ENCODE peak calls at places on chromosomes 3 and 15, in four cellular contexts. One of them, this sample, is unnamed.

GRCh38 chr3:190225186-190225692 is 97.0 kb downstream of the CLDN1 start:
- DNase-seq in A549: peak; percentile 46
- DNase-seq in fibroblast of lung: peak; percentile 57
- DNase-seq in IMR-90: peak; percentile 42
- DNase-seq in this sample: no peak

GRCh38 chr15:66611257-66612053 is 45.7 kb upstream of the LCTL start:
- DNase-seq in IMR-90: no peak
- DNase-seq in fibroblast of lung: no peak
- DNase-seq in A549: no peak
- DNase-seq in this sample: no peak

GRCh38 chr3:123229145-123229544 is 27.4 kb downstream of the SEC22A start:
- DNase-seq in fibroblast of lung: peak; percentile 23
- DNase-seq in A549: peak; percentile 25
- DNase-seq in IMR-90: peak; percentile 2
- DNase-seq in this sample: no peak

GRCh38 chr3:120057626-120058025 is 36.6 kb downstream of the GSK3B start:
- DNase-seq in fibroblast of lung: no peak
- DNase-seq in A549: no peak
- DNase-seq in IMR-90: no peak
- DNase-seq in this sample: no peak

GRCh38 chr15:76553102-76553501 is 216.5 kb downstream of the ISL2 start:
- DNase-seq in A549: no peak
- DNase-seq in IMR-90: no peak
- DNase-seq in fibroblast of lung: no peak
- DNase-seq in this sample: no peak

GRCh38 chr15:76514292-76514691 is 177.7 kb downstream of the ISL2 start:
- DNase-seq in fibroblast of lung: no peak
- DNase-seq in A549: no peak
- DNase-seq in IMR-90: no peak
- DNase-seq in this sample: no peak

GRCh38 chr3:82509106-82509842 is 747.8 kb upstream of the GBE1 start:
- DNase-seq in A549: no peak
- DNase-seq in fibroblast of lung: no peak
- DNase-seq in IMR-90: no peak
- DNase-seq in this sample: no peak

GRCh38 chr3:143693506-143693905 is 154.8 kb downstream of the SLC9A9 start:
- DNase-seq in A549: no peak
- DNase-seq in IMR-90: no peak
- DNase-seq in fibroblast of lung: no peak
- DNase-seq in this sample: no peak

GRCh38 chr3:125322166-125322565 is 53.0 kb downstream of the ZNF148 start:
- DNase-seq in fibroblast of lung: peak; percentile 96
- DNase-seq in IMR-90: peak; percentile 86
- DNase-seq in A549: no peak
- DNase-seq in this sample: peak; percentile 16

GRCh38 chr15:47795864-47796263 is 78.6 kb downstream of the SEMA6D start:
- DNase-seq in A549: no peak
- DNase-seq in IMR-90: no peak
- DNase-seq in fibroblast of lung: no peak
- DNase-seq in this sample: no peak

GRCh38 chr15:68372291-68372811 is 59.6 kb downstream of the ITGA11 start:
- DNase-seq in A549: peak; percentile 46
- DNase-seq in fibroblast of lung: peak; percentile 33
- DNase-seq in IMR-90: no peak
- DNase-seq in this sample: peak; percentile 67

GRCh38 chr15:89785771-89786135 is 9.6 kb downstream of the MESP2 start:
- DNase-seq in fibroblast of lung: no peak
- DNase-seq in IMR-90: peak; percentile 61
- DNase-seq in A549: no peak
- DNase-seq in this sample: no peak

GRCh38 chr3:149388001-149388435 is 10.6 kb upstream of the TM4SF1 start:
- DNase-seq in A549: peak; percentile 96
- DNase-seq in IMR-90: peak; percentile 99
- DNase-seq in fibroblast of lung: peak; percentile 81
- DNase-seq in this sample: no peak

GRCh38 chr15:23482228-23482627 is 35.2 kb upstream of the GOLGA6L2 start:
- DNase-seq in IMR-90: no peak
- DNase-seq in A549: no peak
- DNase-seq in fibroblast of lung: no peak
- DNase-seq in this sample: no peak

GRCh38 chr3:175346573-175347356 is 487.6 kb downstream of the NAALADL2 start:
- DNase-seq in IMR-90: peak; percentile 95
- DNase-seq in fibroblast of lung: peak; percentile 96
- DNase-seq in A549: no peak
- DNase-seq in this sample: peak; percentile 87

GRCh38 chr3:54357307-54357706 is 235.0 kb downstream of the CACNA2D3 start:
- DNase-seq in IMR-90: no peak
- DNase-seq in A549: no peak
- DNase-seq in fibroblast of lung: no peak
- DNase-seq in this sample: no peak

GRCh38 chr3:51968883-51969674 is 1.8 kb upstream of the PCBP4 start:
- DNase-seq in fibroblast of lung: no peak
- DNase-seq in A549: no peak
- DNase-seq in IMR-90: no peak
- DNase-seq in this sample: no peak

GRCh38 chr3:179544981-179545645 is 17.6 kb upstream of the ACTL6A start:
- DNase-seq in fibroblast of lung: peak; percentile 89
- DNase-seq in A549: no peak
- DNase-seq in IMR-90: peak; percentile 97
- DNase-seq in this sample: no peak

GRCh38 chr15:60152386-60152785 is 148.3 kb downstream of the FOXB1 start:
- DNase-seq in fibroblast of lung: no peak
- DNase-seq in A549: no peak
- DNase-seq in IMR-90: no peak
- DNase-seq in this sample: no peak

GRCh38 chr3:196867155-196867506 is 589 bp upstream of the SENP5 start:
- DNase-seq in IMR-90: no peak
- DNase-seq in fibroblast of lung: no peak
- DNase-seq in A549: no peak
- DNase-seq in this sample: no peak

GRCh38 chr15:32674681-32675080 is 33.2 kb downstream of the SCG5 start:
- DNase-seq in A549: no peak
- DNase-seq in fibroblast of lung: no peak
- DNase-seq in IMR-90: no peak
- DNase-seq in this sample: no peak

GRCh38 chr15:85625856-85626255 is 168.9 kb downstream of the KLHL25 start:
- DNase-seq in A549: no peak
- DNase-seq in fibroblast of lung: peak; percentile 94
- DNase-seq in IMR-90: peak; percentile 96
- DNase-seq in this sample: no peak

GRCh38 chr3:184085389-184085852 is 11.4 kb upstream of the HTR3E start:
- DNase-seq in A549: peak; percentile 21
- DNase-seq in fibroblast of lung: peak; percentile 43
- DNase-seq in IMR-90: peak; percentile 36
- DNase-seq in this sample: no peak

GRCh38 chr15:40182358-40183029 is 21.6 kb downstream of the BUB1B start:
- DNase-seq in IMR-90: no peak
- DNase-seq in fibroblast of lung: no peak
- DNase-seq in A549: no peak
- DNase-seq in this sample: no peak
- H3K4me3 ChIP-seq in IMR-90: no peak overlapping the region
- H3K4me3 ChIP-seq in fibroblast of lung: no peak overlapping the region
- H3K4me3 ChIP-seq in A549: no peak overlapping the region
- H3K4me3 ChIP-seq in this sample: no peak overlapping the region

GRCh38 chr3:169150343-169150742 is 513.2 kb downstream of the MECOM start:
- DNase-seq in A549: no peak
- DNase-seq in IMR-90: peak; percentile 3
- DNase-seq in fibroblast of lung: no peak
- DNase-seq in this sample: no peak

GRCh38 chr3:169147246-169148008 is 516.1 kb downstream of the MECOM start:
- DNase-seq in fibroblast of lung: peak; percentile 86
- DNase-seq in A549: peak; percentile 25
- DNase-seq in IMR-90: peak; percentile 61
- DNase-seq in this sample: no peak

GRCh38 chr3:169150874-169151273 is 512.6 kb downstream of the MECOM start:
- DNase-seq in A549: no peak
- DNase-seq in fibroblast of lung: peak; percentile 51
- DNase-seq in IMR-90: peak; percentile 3
- DNase-seq in this sample: no peak

GRCh38 chr3:169148448-169149348 is 514.8 kb downstream of the MECOM start:
- DNase-seq in A549: no peak
- DNase-seq in IMR-90: no peak
- DNase-seq in fibroblast of lung: no peak
- DNase-seq in this sample: no peak

DNA sequence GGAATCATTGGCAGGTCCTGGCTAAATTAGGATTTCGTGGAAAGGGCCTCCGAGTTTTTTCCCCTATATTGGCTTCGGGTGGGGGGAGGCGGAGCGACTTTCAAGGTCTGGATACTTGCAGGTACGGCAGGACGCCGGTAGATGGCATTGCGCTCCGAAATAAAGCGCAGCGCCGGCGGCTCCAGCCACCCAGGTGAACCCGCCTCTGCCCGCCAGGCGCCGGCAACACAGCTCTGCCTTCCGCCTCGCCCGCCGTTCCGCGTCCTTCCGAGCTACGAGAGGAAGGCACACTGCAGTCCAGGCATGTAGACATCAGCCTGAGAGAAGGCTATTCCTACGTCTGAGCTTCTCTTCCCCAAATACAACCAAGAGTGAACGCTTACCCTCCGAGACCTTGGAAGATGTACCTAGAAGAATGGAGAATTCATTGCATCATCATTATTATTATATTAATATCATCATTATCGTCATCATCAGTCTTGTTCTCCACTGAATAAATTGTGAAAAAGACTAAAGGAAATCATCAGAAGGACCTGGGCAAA is 514.1 kb downstream of the MECOM start:
- DNase-seq in fibroblast of lung: peak; percentile 87
- DNase-seq in IMR-90: peak; percentile 80
- DNase-seq in A549: peak; percentile 75
- DNase-seq in this sample: peak; percentile 93
- H3K4me3 ChIP-seq in fibroblast of lung: peak overlapping the region; percentile 37
- H3K4me3 ChIP-seq in IMR-90: peak overlapping the region; percentile 43
- H3K4me3 ChIP-seq in A549: peak overlapping the region; percentile 27
- H3K4me3 ChIP-seq in this sample: no peak overlapping the region

GRCh38 chr15:94607176-94607654 is 375.9 kb downstream of the MCTP2 start:
- DNase-seq in A549: no peak
- DNase-seq in IMR-90: no peak
- DNase-seq in fibroblast of lung: peak; percentile 28
- DNase-seq in this sample: peak; percentile 39
- H3K4me3 ChIP-seq in A549: no peak overlapping the region
- H3K4me3 ChIP-seq in IMR-90: no peak overlapping the region
- H3K4me3 ChIP-seq in fibroblast of lung: no peak overlapping the region
- H3K4me3 ChIP-seq in this sample: no peak overlapping the region

GRCh38 chr15:39009740-39010139 is 445.1 kb upstream of the RASGRP1 start:
- DNase-seq in fibroblast of lung: no peak
- DNase-seq in A549: no peak
- DNase-seq in IMR-90: no peak
- DNase-seq in this sample: no peak
- H3K4me3 ChIP-seq in fibroblast of lung: no peak overlapping the region
- H3K4me3 ChIP-seq in A549: no peak overlapping the region
- H3K4me3 ChIP-seq in IMR-90: no peak overlapping the region
- H3K4me3 ChIP-seq in this sample: no peak overlapping the region

DNA sequence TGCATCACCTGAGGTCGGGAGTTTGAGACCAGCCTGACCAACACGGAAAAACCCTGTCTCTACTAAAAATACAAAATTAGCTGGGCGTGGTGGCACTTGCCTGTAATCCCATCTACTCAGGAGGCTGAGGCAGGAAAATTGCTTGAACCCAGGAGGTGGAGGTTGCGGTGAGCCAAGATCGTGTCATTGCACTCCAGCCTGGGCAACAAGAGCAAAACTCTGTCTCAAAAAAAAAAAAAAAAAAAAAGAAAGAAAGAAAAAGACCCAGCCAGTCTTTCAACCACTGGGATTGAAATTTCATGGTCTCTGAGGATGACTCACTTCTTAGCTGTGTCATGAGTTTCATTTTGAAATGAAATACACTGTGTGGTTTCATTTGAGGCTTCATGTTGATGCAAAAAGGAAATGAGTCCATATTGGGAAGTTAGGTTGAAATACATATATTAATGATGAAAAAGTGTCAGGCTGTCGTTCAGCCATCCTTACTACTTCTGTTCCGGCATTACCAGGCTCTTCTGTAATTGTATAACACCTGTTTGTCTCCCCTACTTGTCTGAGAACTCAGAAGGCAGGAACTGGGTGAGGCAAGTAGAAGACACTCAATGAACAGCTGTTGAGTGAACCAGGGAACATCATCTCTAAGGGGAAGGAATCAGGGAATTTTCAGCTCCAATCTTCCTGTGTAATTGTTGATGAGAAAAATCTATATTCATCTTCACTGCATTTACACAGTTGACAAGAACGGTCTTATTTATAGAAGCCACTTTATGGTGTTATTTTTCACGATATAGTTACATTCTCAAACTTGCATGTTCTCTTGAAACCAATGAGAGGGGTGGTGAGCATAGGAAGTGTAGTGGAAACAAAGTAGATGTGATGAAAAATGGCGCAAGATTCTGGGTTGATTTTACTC is 87.4 kb downstream of the NFKBIZ start:
- DNase-seq in fibroblast of lung: peak; percentile 95
- DNase-seq in IMR-90: peak; percentile 94
- DNase-seq in A549: peak; percentile 27
- DNase-seq in this sample: no peak
- H3K4me3 ChIP-seq in fibroblast of lung: no peak overlapping the region
- H3K4me3 ChIP-seq in IMR-90: no peak overlapping the region
- H3K4me3 ChIP-seq in A549: no peak overlapping the region
- H3K4me3 ChIP-seq in this sample: no peak overlapping the region

GRCh38 chr15:101188517-101189340 is 63.1 kb downstream of the CHSY1 start:
- DNase-seq in IMR-90: peak; percentile 91
- DNase-seq in A549: no peak
- DNase-seq in fibroblast of lung: peak; percentile 82
- DNase-seq in this sample: no peak
- H3K4me3 ChIP-seq in IMR-90: peak overlapping the region; percentile 38
- H3K4me3 ChIP-seq in A549: no peak overlapping the region
- H3K4me3 ChIP-seq in fibroblast of lung: peak overlapping the region; percentile 39
- H3K4me3 ChIP-seq in this sample: no peak overlapping the region

GRCh38 chr3:39502838-39503145 is 35.3 kb downstream of the MOBP start:
- DNase-seq in IMR-90: no peak
- DNase-seq in fibroblast of lung: no peak
- DNase-seq in A549: no peak
- DNase-seq in this sample: no peak
- H3K4me3 ChIP-seq in IMR-90: no peak overlapping the region
- H3K4me3 ChIP-seq in fibroblast of lung: no peak overlapping the region
- H3K4me3 ChIP-seq in A549: no peak overlapping the region
- H3K4me3 ChIP-seq in this sample: no peak overlapping the region

GRCh38 chr3:15255215-15255614 is 49.2 kb downstream of the CAPN7 start:
- DNase-seq in A549: no peak
- DNase-seq in fibroblast of lung: no peak
- DNase-seq in IMR-90: no peak
- DNase-seq in this sample: no peak

GRCh38 chr3:15258720-15259119 is 52.7 kb downstream of the CAPN7 start:
- DNase-seq in A549: no peak
- DNase-seq in IMR-90: no peak
- DNase-seq in fibroblast of lung: no peak
- DNase-seq in this sample: peak; percentile 82

GRCh38 chr3:15256861-15257341 is 50.9 kb downstream of the CAPN7 start:
- DNase-seq in A549: no peak
- DNase-seq in fibroblast of lung: no peak
- DNase-seq in IMR-90: no peak
- DNase-seq in this sample: peak; percentile 83

GRCh38 chr3:15253023-15253697 is 47.1 kb downstream of the CAPN7 start:
- DNase-seq in IMR-90: no peak
- DNase-seq in fibroblast of lung: no peak
- DNase-seq in A549: no peak
- DNase-seq in this sample: no peak
- H3K4me3 ChIP-seq in IMR-90: no peak overlapping the region
- H3K4me3 ChIP-seq in fibroblast of lung: no peak overlapping the region
- H3K4me3 ChIP-seq in A549: no peak overlapping the region
- H3K4me3 ChIP-seq in this sample: no peak overlapping the region

This sample was measured in lower leg skin.